ENCODE peak calls at places on chromosomes 16 and 17, in five cellular contexts. One of them, this sample, is unnamed.

GRCh38 chr16:70767377-70768204 is 33.4 kb downstream of the VAC14 start:
- DNase-seq in trophoblast cell: peak
- DNase-seq in mesenchymal stem cell: peak
- DNase-seq in H1: no peak
- DNase-seq in neuronal stem cell: no peak
- DNase-seq in this sample: no peak

GRCh38 chr16:3983081-3983520 is 102.6 kb upstream of the CREBBP start:
- DNase-seq in H1: peak
- DNase-seq in neuronal stem cell: peak
- DNase-seq in mesenchymal stem cell: peak
- DNase-seq in trophoblast cell: peak
- DNase-seq in this sample: peak

GRCh38 chr16:27425961-27426360 is 24.0 kb downstream of the IL21R start:
- DNase-seq in H1: no peak
- DNase-seq in mesenchymal stem cell: no peak
- DNase-seq in neuronal stem cell: no peak
- DNase-seq in trophoblast cell: no peak
- DNase-seq in this sample: no peak

GRCh38 chr17:32349503-32349853 is 479 bp upstream of the ZNF207 start:
- DNase-seq in trophoblast cell: no peak
- DNase-seq in neuronal stem cell: no peak
- DNase-seq in mesenchymal stem cell: no peak
- DNase-seq in H1: no peak
- DNase-seq in this sample: no peak

GRCh38 chr17:21528031-21528684 is 152.0 kb downstream of the KCNJ12 start:
- DNase-seq in trophoblast cell: no peak
- DNase-seq in H1: no peak
- DNase-seq in neuronal stem cell: no peak
- DNase-seq in mesenchymal stem cell: no peak
- DNase-seq in this sample: no peak

GRCh38 chr16:67668495-67669157 is 2.0 kb downstream of the C16orf86 start:
- DNase-seq in mesenchymal stem cell: no peak
- DNase-seq in trophoblast cell: no peak
- DNase-seq in H1: no peak
- DNase-seq in neuronal stem cell: no peak
- DNase-seq in this sample: no peak

GRCh38 chr16:81253141-81253540 is 14.7 kb downstream of the BCO1 start:
- DNase-seq in H1: no peak
- DNase-seq in mesenchymal stem cell: no peak
- DNase-seq in neuronal stem cell: no peak
- DNase-seq in trophoblast cell: no peak
- DNase-seq in this sample: no peak

GRCh38 chr16:65274576-65274975 is 152.7 kb upstream of the CDH11 start:
- DNase-seq in mesenchymal stem cell: no peak
- DNase-seq in neuronal stem cell: no peak
- DNase-seq in trophoblast cell: no peak
- DNase-seq in H1: no peak
- DNase-seq in this sample: no peak

GRCh38 chr17:66727634-66728570 is 107.0 kb upstream of the CACNG5 start:
- DNase-seq in trophoblast cell: no peak
- DNase-seq in H1: peak
- DNase-seq in neuronal stem cell: peak
- DNase-seq in mesenchymal stem cell: peak
- DNase-seq in this sample: peak

GRCh38 chr17:57930239-57930638 is 25.0 kb downstream of the CUEDC1 start:
- DNase-seq in H1: no peak
- DNase-seq in neuronal stem cell: no peak
- DNase-seq in trophoblast cell: no peak
- DNase-seq in mesenchymal stem cell: no peak
- DNase-seq in this sample: no peak

GRCh38 chr17:28645576-28645939 is 600 bp upstream of the BLTP2 start:
- DNase-seq in neuronal stem cell: no peak
- DNase-seq in trophoblast cell: no peak
- DNase-seq in H1: no peak
- DNase-seq in mesenchymal stem cell: no peak
- DNase-seq in this sample: no peak

GRCh38 chr17:71460943-71461342 is 659.9 kb upstream of the SOX9 start:
- DNase-seq in trophoblast cell: no peak
- DNase-seq in H1: no peak
- DNase-seq in mesenchymal stem cell: peak
- DNase-seq in neuronal stem cell: no peak
- DNase-seq in this sample: no peak

GRCh38 chr17:17877548-17878358 is 41.0 kb upstream of the SREBF1 start:
- DNase-seq in H1: no peak
- DNase-seq in trophoblast cell: no peak
- DNase-seq in mesenchymal stem cell: peak
- DNase-seq in neuronal stem cell: peak
- DNase-seq in this sample: peak

GRCh38 chr17:2468270-2468669 is 43.4 kb downstream of the METTL16 start:
- DNase-seq in neuronal stem cell: no peak
- DNase-seq in mesenchymal stem cell: peak
- DNase-seq in trophoblast cell: no peak
- DNase-seq in H1: no peak
- DNase-seq in this sample: no peak

GRCh38 chr17:28115046-28115445 is 72.6 kb downstream of the NLK start:
- DNase-seq in mesenchymal stem cell: no peak
- DNase-seq in H1: no peak
- DNase-seq in trophoblast cell: no peak
- DNase-seq in neuronal stem cell: no peak
- DNase-seq in this sample: no peak

GRCh38 chr17:2689411-2690164 is 22.0 kb downstream of the CLUH start:
- DNase-seq in neuronal stem cell: no peak
- DNase-seq in H1: no peak
- DNase-seq in mesenchymal stem cell: no peak
- DNase-seq in trophoblast cell: no peak
- DNase-seq in this sample: peak

GRCh38 chr16:68356249-68356918 is 45.6 kb downstream of the PRMT7 start:
- DNase-seq in mesenchymal stem cell: peak
- DNase-seq in neuronal stem cell: no peak
- DNase-seq in trophoblast cell: no peak
- DNase-seq in H1: no peak
- DNase-seq in this sample: no peak

GRCh38 chr17:14616508-14616907 is 315.6 kb downstream of the HS3ST3B1 start:
- DNase-seq in trophoblast cell: no peak
- DNase-seq in mesenchymal stem cell: no peak
- DNase-seq in H1: no peak
- DNase-seq in neuronal stem cell: no peak
- DNase-seq in this sample: no peak

GRCh38 chr17:64406321-64407200 is 15.9 kb upstream of the PECAM1 start:
- DNase-seq in trophoblast cell: no peak
- DNase-seq in mesenchymal stem cell: peak
- DNase-seq in neuronal stem cell: no peak
- DNase-seq in H1: no peak
- DNase-seq in this sample: no peak

GRCh38 chr16:89065445-89065795 is 28.2 kb upstream of the ACSF3 start:
- DNase-seq in mesenchymal stem cell: no peak
- DNase-seq in trophoblast cell: no peak
- DNase-seq in H1: no peak
- DNase-seq in neuronal stem cell: no peak
- DNase-seq in this sample: no peak

GRCh38 chr17:37207103-37207502 is 168.7 kb upstream of the C17orf78 start:
- DNase-seq in H1: no peak
- DNase-seq in mesenchymal stem cell: no peak
- DNase-seq in trophoblast cell: no peak
- DNase-seq in neuronal stem cell: no peak
- DNase-seq in this sample: no peak

GRCh38 chr17:2282297-2282873 is 21.2 kb downstream of the SMG6 start:
- DNase-seq in H1: no peak
- DNase-seq in mesenchymal stem cell: peak
- DNase-seq in neuronal stem cell: peak
- DNase-seq in trophoblast cell: peak
- DNase-seq in this sample: peak

GRCh38 chr17:8464941-8465340 is 29.3 kb downstream of the NDEL1 start:
- DNase-seq in mesenchymal stem cell: no peak
- DNase-seq in H1: no peak
- DNase-seq in trophoblast cell: no peak
- DNase-seq in neuronal stem cell: no peak
- DNase-seq in this sample: no peak

GRCh38 chr17:27532269-27533067 is 76.2 kb downstream of the KSR1 start:
- DNase-seq in mesenchymal stem cell: peak
- DNase-seq in H1: no peak
- DNase-seq in trophoblast cell: peak
- DNase-seq in neuronal stem cell: no peak
- DNase-seq in this sample: no peak

GRCh38 chr17:75684924-75685323 is 17.8 kb downstream of the SAP30BP start:
- DNase-seq in trophoblast cell: peak
- DNase-seq in mesenchymal stem cell: no peak
- DNase-seq in neuronal stem cell: no peak
- DNase-seq in H1: no peak
- DNase-seq in this sample: no peak

GRCh38 chr17:27038676-27039075 is 255.2 kb upstream of the WSB1 start:
- DNase-seq in H1: no peak
- DNase-seq in trophoblast cell: no peak
- DNase-seq in neuronal stem cell: no peak
- DNase-seq in mesenchymal stem cell: no peak
- DNase-seq in this sample: no peak

GRCh38 chr16:21722771-21723460 is 59.1 kb downstream of the OTOA start:
- DNase-seq in neuronal stem cell: no peak
- DNase-seq in trophoblast cell: no peak
- DNase-seq in H1: no peak
- DNase-seq in mesenchymal stem cell: no peak
- DNase-seq in this sample: no peak

GRCh38 chr16:25922438-25922837 is 230.7 kb downstream of the HS3ST4 start:
- DNase-seq in neuronal stem cell: no peak
- DNase-seq in H1: no peak
- DNase-seq in trophoblast cell: no peak
- DNase-seq in mesenchymal stem cell: no peak
- DNase-seq in this sample: no peak

GRCh38 chr17:81349397-81350319 is 45.6 kb upstream of the BAHCC1 start:
- DNase-seq in mesenchymal stem cell: no peak
- DNase-seq in trophoblast cell: no peak
- DNase-seq in neuronal stem cell: no peak
- DNase-seq in H1: no peak
- DNase-seq in this sample: peak
- H3K4me2 ChIP-seq in mesenchymal stem cell: no peak
- H3K4me2 ChIP-seq in trophoblast cell: no peak
- H3K4me2 ChIP-seq in neuronal stem cell: no peak
- H3K4me2 ChIP-seq in H1: no peak
- H3K4me2 ChIP-seq in this sample: no peak

GRCh38 chr17:60803059-60803458 is 125.4 kb downstream of the BCAS3 start:
- DNase-seq in H1: no peak
- DNase-seq in trophoblast cell: no peak
- DNase-seq in mesenchymal stem cell: no peak
- DNase-seq in neuronal stem cell: no peak
- DNase-seq in this sample: no peak
- H2AFZ ChIP-seq in H1: no peak
- H2AFZ ChIP-seq in trophoblast cell: no peak
- H2AFZ ChIP-seq in mesenchymal stem cell: no peak
- H2AFZ ChIP-seq in neuronal stem cell: no peak
- H2AFZ ChIP-seq in this sample: no peak

GRCh38 chr16:22734313-22734869 is 79.6 kb upstream of the HS3ST2 start:
- DNase-seq in H1: no peak
- DNase-seq in trophoblast cell: no peak
- DNase-seq in neuronal stem cell: no peak
- DNase-seq in mesenchymal stem cell: no peak
- DNase-seq in this sample: no peak
- H2BK12ac ChIP-seq in H1: no peak
- H2BK12ac ChIP-seq in trophoblast cell: no peak
- H2BK12ac ChIP-seq in neuronal stem cell: no peak
- H2BK12ac ChIP-seq in mesenchymal stem cell: no peak
- H2BK12ac ChIP-seq in this sample: no peak

DNA sequence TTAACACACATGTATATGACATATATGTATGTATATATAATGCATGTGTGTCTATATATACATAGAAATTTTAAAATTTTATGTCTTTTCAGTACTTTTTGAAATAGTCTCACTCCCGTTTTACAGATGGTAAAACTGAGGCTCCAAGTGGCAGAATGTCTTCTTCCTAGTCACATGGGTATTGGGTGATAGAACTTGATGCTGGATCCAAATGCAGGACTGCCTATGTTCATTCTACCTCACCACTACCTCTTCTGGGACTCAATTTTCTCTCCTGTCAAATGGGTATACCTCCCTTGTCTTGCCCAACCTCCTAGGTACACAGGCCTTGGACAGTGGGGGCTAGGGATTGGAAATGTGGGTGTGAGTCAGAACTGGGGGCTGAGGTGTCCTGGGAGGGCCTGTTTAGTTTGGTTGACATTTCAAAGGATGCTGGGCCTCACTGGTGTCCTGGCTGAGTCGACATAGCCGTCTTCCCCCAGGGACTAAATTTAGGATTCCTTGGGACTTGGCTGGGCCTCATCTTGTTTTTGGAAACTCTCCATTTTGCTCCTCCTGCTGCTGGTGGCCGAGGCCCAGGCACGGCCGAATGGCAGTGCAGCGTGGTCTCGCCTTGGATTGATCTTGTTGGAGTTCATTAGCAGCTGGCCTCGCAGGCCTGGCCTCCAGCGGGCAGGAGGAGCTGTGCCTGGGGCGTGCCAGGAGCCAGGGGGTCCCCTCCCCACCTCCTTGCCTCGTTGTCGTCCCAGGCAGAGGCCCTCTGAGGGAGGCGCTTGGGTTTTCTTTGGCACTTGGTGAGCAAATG is 26.0 kb downstream of the NKD1 start:
- DNase-seq in H1: no peak
- DNase-seq in neuronal stem cell: no peak
- DNase-seq in mesenchymal stem cell: no peak
- DNase-seq in trophoblast cell: no peak
- DNase-seq in this sample: no peak
- H3K4me2 ChIP-seq in H1: no peak
- H3K4me2 ChIP-seq in neuronal stem cell: no peak
- H3K4me2 ChIP-seq in mesenchymal stem cell: no peak
- H3K4me2 ChIP-seq in trophoblast cell: no peak
- H3K4me2 ChIP-seq in this sample: no peak

DNA sequence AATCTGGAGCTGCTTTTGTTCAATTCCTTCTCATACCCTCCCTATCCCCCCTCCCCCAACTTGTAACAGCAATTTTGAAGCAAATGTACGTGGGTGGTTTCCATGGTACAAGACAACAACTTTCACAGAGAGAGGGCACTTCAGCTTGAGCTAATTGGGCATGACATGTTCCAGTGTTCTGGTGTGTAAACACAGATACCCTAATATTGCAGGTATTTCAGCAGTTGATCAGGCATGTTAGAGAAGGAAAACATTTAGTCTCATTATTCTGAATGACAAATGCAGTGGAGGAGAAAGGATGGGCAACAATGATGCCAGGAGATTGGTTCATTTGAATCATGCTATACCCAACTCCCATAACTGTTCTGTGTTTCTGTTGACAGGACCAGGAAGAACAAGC is 137.5 kb downstream of the TRIM37 start:
- DNase-seq in mesenchymal stem cell: no peak
- DNase-seq in neuronal stem cell: no peak
- DNase-seq in trophoblast cell: no peak
- DNase-seq in H1: no peak
- DNase-seq in this sample: no peak
- H2AFZ ChIP-seq in mesenchymal stem cell: no peak
- H2AFZ ChIP-seq in neuronal stem cell: no peak
- H2AFZ ChIP-seq in trophoblast cell: no peak
- H2AFZ ChIP-seq in H1: no peak
- H2AFZ ChIP-seq in this sample: no peak

GRCh38 chr17:55751720-55752250 is 934 bp downstream of the PCTP start:
- DNase-seq in neuronal stem cell: no peak
- DNase-seq in trophoblast cell: peak
- DNase-seq in H1: no peak
- DNase-seq in mesenchymal stem cell: no peak
- DNase-seq in this sample: no peak
- H2BK12ac ChIP-seq in neuronal stem cell: no peak
- H2BK12ac ChIP-seq in trophoblast cell: no peak
- H2BK12ac ChIP-seq in H1: no peak
- H2BK12ac ChIP-seq in mesenchymal stem cell: no peak
- H2BK12ac ChIP-seq in this sample: no peak

This sample was measured in H9.